ENCODE peak calls at places on chromosome 11, in eight cellular contexts. I is GM12865, H is AG04450, V is fibroblast of lung, F is adipocyte, T is fibroblast of villous mesenchyme, D is fibroblast of mammary gland, O is AG04449. Y is an unnamed sample.

GRCh38 chr11:122756417-122756816 is 81.9 kb upstream of the CRTAM start:
- DNase-seq in D (no peak), F (no peak), V (no peak), T (no peak), O (no peak), I (peak; percentile 36), H (no peak), Y (peak; percentile 95)

GRCh38 chr11:116420770-116421528 is 351.8 kb downstream of the BUD13 start:
- DNase-seq in T (no peak), I (no peak), H (no peak), V (no peak), F (no peak), O (no peak), D (peak; percentile 11), Y (peak; percentile 12)

GRCh38 chr11:94762995-94763394 is 5.2 kb upstream of the AMOTL1 start:
- DNase-seq in D (no peak), T (no peak), V (no peak), F (no peak), I (no peak), H (no peak), O (no peak), Y (no peak)

GRCh38 chr11:58796333-58797049 is 48.0 kb downstream of the GLYATL2 start:
- DNase-seq in H (no peak), T (no peak), I (no peak), O (no peak), V (no peak), D (no peak), F (peak; percentile 14), Y (no peak)

GRCh38 chr11:46857666-46858065 is 11.6 kb upstream of the CKAP5 start:
- DNase-seq in O (no peak), T (no peak), F (no peak), V (no peak), D (no peak), H (no peak), I (no peak), Y (no peak)

GRCh38 chr11:1230456-1231395 is 7.9 kb downstream of the MUC5B start:
- DNase-seq in I (no peak), D (no peak), T (no peak), H (no peak), O (no peak), V (no peak), F (no peak), Y (no peak)

GRCh38 chr11:108609681-108610080 is 16.1 kb upstream of the EXPH5 start:
- DNase-seq in H (no peak), O (no peak), I (no peak), V (peak; percentile 9), F (no peak), D (peak; percentile 42), T (peak; percentile 73), Y (no peak)

GRCh38 chr11:14451825-14452224 is 47.8 kb downstream of the COPB1 start:
- DNase-seq in T (no peak), F (no peak), D (peak; percentile 33), H (no peak), I (peak; percentile 10), V (no peak), O (no peak), Y (peak; percentile 27)

GRCh38 chr11:91396243-91397133 is 828.1 kb upstream of the FAT3 start:
- DNase-seq in F (no peak), I (no peak), O (no peak), D (no peak), V (peak; percentile 22), T (no peak), H (no peak), Y (no peak)

GRCh38 chr11:83736689-83737088 is 450.5 kb upstream of the CCDC90B start:
- DNase-seq in V (no peak), O (no peak), H (no peak), T (no peak), F (no peak), I (no peak), D (no peak), Y (no peak)

GRCh38 chr11:72227316-72228228 is 3.0 kb downstream of the INPPL1 start:
- DNase-seq in I (no peak), D (peak; percentile 59), O (no peak), V (peak; percentile 50), H (no peak), F (no peak), T (no peak), Y (no peak)

GRCh38 chr11:35141538-35141937 is 2.6 kb downstream of the CD44 start:
- DNase-seq in F (no peak), V (no peak), T (no peak), H (no peak), O (no peak), I (no peak), D (no peak), Y (peak; percentile 88)

GRCh38 chr11:87879118-87879517 is 296.1 kb downstream of the RAB38 start:
- DNase-seq in F (peak; percentile 63), H (no peak), T (peak; percentile 21), O (no peak), D (peak; percentile 39), I (no peak), V (peak; percentile 54), Y (no peak)

GRCh38 chr11:110376711-110377324 is 52.9 kb upstream of the FDX1 start:
- DNase-seq in V (peak; percentile 88), H (peak; percentile 50), D (peak; percentile 85), O (peak; percentile 50), T (peak; percentile 82), I (peak; percentile 80), F (peak; percentile 92), Y (peak; percentile 67)

GRCh38 chr11:2703487-2704141 is 3.8 kb upstream of the KCNQ1OT1 start:
- DNase-seq in T (peak; percentile 73), V (no peak), F (peak; percentile 51), O (no peak), D (no peak), H (no peak), I (no peak), Y (peak; percentile 92)

GRCh38 chr11:78046486-78046854 is 17.2 kb upstream of the THRSP start:
- DNase-seq in O (no peak), I (no peak), T (no peak), V (no peak), H (no peak), D (no peak), F (no peak), Y (no peak)

GRCh38 chr11:78044706-78045105 is 19.0 kb upstream of the THRSP start:
- DNase-seq in F (no peak), H (no peak), I (no peak), T (no peak), D (no peak), V (no peak), O (no peak), Y (no peak)

GRCh38 chr11:78048561-78048960 is 15.1 kb upstream of the THRSP start:
- DNase-seq in O (no peak), D (no peak), F (no peak), V (no peak), T (no peak), H (no peak), I (no peak), Y (no peak)

GRCh38 chr11:78042858-78043257 is 19.8 kb upstream of the KCTD14 start:
- DNase-seq in H (no peak), D (no peak), T (no peak), I (no peak), F (no peak), V (no peak), O (no peak), Y (no peak)

GRCh38 chr11:78045851-78046485 is 17.7 kb upstream of the THRSP start:
- DNase-seq in D (peak; percentile 57), O (no peak), V (peak; percentile 72), T (peak; percentile 65), I (peak; percentile 65), F (peak; percentile 86), H (no peak), Y (peak; percentile 71)
- H3K4me3 ChIP-seq in D (peak overlapping the region; percentile 54), O (peak overlapping the region; percentile 59), V (peak overlapping the region; percentile 56), T (peak overlapping the region; percentile 52), I (peak overlapping the region; percentile 2), F (peak overlapping the region; percentile 82), H (peak overlapping the region; percentile 60), Y (no peak overlapping the region)

GRCh38 chr11:65894034-65894591 is 3.6 kb downstream of the CCDC85B start:
- DNase-seq in T (no peak), H (no peak), F (no peak), O (no peak), V (no peak), I (peak; percentile 68), D (no peak), Y (no peak)
- H3K4me3 ChIP-seq in T (no peak overlapping the region), H (peak overlapping the region; percentile 22), F (no peak overlapping the region), O (peak overlapping the region; percentile 8), V (peak overlapping the region; percentile 22), I (peak overlapping the region; percentile 73), D (peak overlapping the region; percentile 4), Y (no peak overlapping the region)

GRCh38 chr11:65404638-65405339 is 17.8 kb upstream of the NEAT1 start:
- DNase-seq in H (no peak), F (no peak), D (no peak), O (no peak), T (no peak), I (no peak), V (no peak), Y (no peak)

GRCh38 chr11:65403607-65404121 is 17.2 kb downstream of the FRMD8 start:
- DNase-seq in T (no peak), O (no peak), V (no peak), F (no peak), D (no peak), I (peak; percentile 66), H (no peak), Y (peak; percentile 91)

GRCh38 chr11:65401803-65402248 is 15.4 kb downstream of the FRMD8 start:
- DNase-seq in V (no peak), D (no peak), H (no peak), O (no peak), F (no peak), I (no peak), T (no peak), Y (no peak)

GRCh38 chr11:65402790-65403189 is 16.4 kb downstream of the FRMD8 start:
- DNase-seq in O (no peak), V (no peak), T (no peak), F (no peak), H (no peak), I (no peak), D (no peak), Y (no peak)

GRCh38 chr11:65404210-65404609 is 17.8 kb downstream of the FRMD8 start:
- DNase-seq in I (no peak), T (no peak), H (no peak), V (no peak), F (no peak), O (no peak), D (no peak), Y (no peak)
- H3K4me3 ChIP-seq in I (no peak overlapping the region), T (no peak overlapping the region), H (no peak overlapping the region), V (no peak overlapping the region), F (no peak overlapping the region), O (no peak overlapping the region), D (no peak overlapping the region), Y (no peak overlapping the region)

GRCh38 chr11:44943118-44943517 is 7.6 kb downstream of the TP53I11 start:
- DNase-seq in T (no peak), V (no peak), O (no peak), I (peak; percentile 16), D (no peak), H (no peak), F (no peak), Y (peak; percentile 75)

GRCh38 chr11:44940424-44940823 is 10.3 kb downstream of the TP53I11 start:
- DNase-seq in H (no peak), D (no peak), V (no peak), F (no peak), I (no peak), O (no peak), T (no peak), Y (no peak)

GRCh38 chr11:44940835-44941234 is 9.8 kb downstream of the TP53I11 start:
- DNase-seq in O (no peak), F (no peak), V (no peak), I (no peak), H (no peak), T (no peak), D (no peak), Y (no peak)

GRCh38 chr11:44942029-44942710 is 8.5 kb downstream of the TP53I11 start:
- DNase-seq in V (no peak), I (no peak), H (no peak), O (no peak), T (no peak), F (no peak), D (no peak), Y (no peak)

GRCh38 chr11:44941286-44942021 is 9.2 kb downstream of the TP53I11 start:
- DNase-seq in D (no peak), I (no peak), O (no peak), H (no peak), F (no peak), V (no peak), T (no peak), Y (no peak)
- H3K4me3 ChIP-seq in D (no peak overlapping the region), I (no peak overlapping the region), O (no peak overlapping the region), H (no peak overlapping the region), F (no peak overlapping the region), V (no peak overlapping the region), T (no peak overlapping the region), Y (no peak overlapping the region)